ENCODE peak calls at places on chromosome 7, in five cellular contexts. M is NCI-H1092 treated with DMSO at 0.1 percent for 48 hours; P is AG08395; Z is GM03348; Y is effector memory CD4-positive, alpha-beta T cell. C is an unnamed sample.

GRCh38 chr7:122453432-122453831 is 148.9 kb upstream of the FEZF1 start:
- DNase-seq in M (no peak), Z (no peak), P (no peak), Y (no peak), C (no peak)

GRCh38 chr7:80053098-80053497 is 81.5 kb upstream of the GNAI1 start:
- DNase-seq in Z (no peak), M (peak; percentile 99), P (no peak), Y (no peak), C (no peak)

GRCh38 chr7:50155755-50156154 is 62.7 kb upstream of the ZPBP start:
- DNase-seq in Y (no peak), M (no peak), P (no peak), Z (no peak), C (no peak)

GRCh38 chr7:2278026-2278425 is 36.0 kb downstream of the NUDT1 start:
- DNase-seq in Z (no peak), Y (no peak), M (no peak), P (no peak), C (no peak)

GRCh38 chr7:19404912-19405329 is 259.7 kb upstream of the FERD3L start:
- DNase-seq in P (peak; percentile 92), Y (no peak), M (no peak), Z (peak; percentile 86), C (no peak)

GRCh38 chr7:2601907-2602735 is 29.7 kb upstream of the TTYH3 start:
- DNase-seq in P (no peak), M (peak; percentile 43), Z (no peak), Y (no peak), C (peak; percentile 42)

GRCh38 chr7:91264924-91265681 is 870 bp downstream of the FZD1 start:
- DNase-seq in Z (peak; percentile 66), Y (no peak), P (peak; percentile 20), M (peak; percentile 77), C (peak; percentile 53)

GRCh38 chr7:40516376-40516775 is 381.6 kb downstream of the SUGCT start:
- DNase-seq in P (no peak), M (no peak), Z (no peak), Y (no peak), C (no peak)

GRCh38 chr7:70066844-70067243 is 468.6 kb downstream of the AUTS2 start:
- DNase-seq in P (no peak), Z (no peak), Y (no peak), M (no peak), C (no peak)

GRCh38 chr7:37400022-37400421 is 48.6 kb downstream of the ELMO1 start:
- DNase-seq in Z (no peak), M (no peak), P (no peak), Y (no peak), C (no peak)

GRCh38 chr7:152336754-152337368 is 98.9 kb downstream of the KMT2C start:
- DNase-seq in M (peak; percentile 70), Y (no peak), P (peak; percentile 54), Z (peak; percentile 57), C (peak; percentile 57)

GRCh38 chr7:111752022-111752582 is 189.8 kb upstream of the IMMP2L start:
- DNase-seq in Z (peak; percentile 72), P (peak; percentile 60), M (peak; percentile 75), Y (peak; percentile 32), C (peak; percentile 49)

GRCh38 chr7:70456729-70457128 is 675.2 kb upstream of the GALNT17 start:
- DNase-seq in Y (no peak), P (no peak), M (no peak), Z (no peak), C (no peak)

GRCh38 chr7:45106820-45107219 is 4.7 kb downstream of the TBRG4 start:
- DNase-seq in M (no peak), P (no peak), Z (no peak), Y (no peak), C (no peak)

GRCh38 chr7:95589031-95589430 is 7.3 kb downstream of the PDK4 start:
- DNase-seq in P (no peak), M (no peak), Y (no peak), Z (no peak), C (no peak)

GRCh38 chr7:21869785-21870402 is 75.8 kb downstream of the CDCA7L start:
- DNase-seq in Z (peak; percentile 6), M (no peak), P (peak; percentile 6), Y (no peak), C (no peak)

GRCh38 chr7:70975816-70976215 is 156.1 kb upstream of the GALNT17 start:
- DNase-seq in Z (no peak), P (no peak), Y (no peak), M (no peak), C (no peak)

GRCh38 chr7:112630565-112630964 is 149.8 kb downstream of the LSMEM1 start:
- DNase-seq in P (no peak), Z (no peak), Y (no peak), M (no peak), C (no peak)

GRCh38 chr7:27889800-27890199 is 149.8 kb downstream of the TAX1BP1 start:
- DNase-seq in Y (no peak), Z (no peak), M (no peak), P (no peak), C (no peak)

GRCh38 chr7:136998495-136998894 is 130.0 kb downstream of the CHRM2 start:
- DNase-seq in Y (no peak), M (no peak), Z (peak; percentile 16), P (no peak), C (no peak)

GRCh38 chr7:158439035-158439434 is 148.6 kb downstream of the PTPRN2 start:
- DNase-seq in M (no peak), P (no peak), Y (no peak), Z (no peak), C (no peak)

GRCh38 chr7:115183431-115184057 is 261.6 kb downstream of the MDFIC start:
- DNase-seq in Y (no peak), M (no peak), Z (no peak), P (no peak), C (no peak)

GRCh38 chr7:36245900-36246299 is 92.8 kb downstream of the EEPD1 start:
- DNase-seq in Z (no peak), P (no peak), Y (no peak), M (no peak), C (no peak)

GRCh38 chr7:44565795-44566559 is 7.7 kb downstream of the DDX56 start:
- DNase-seq in M (no peak), Z (no peak), Y (no peak), P (no peak), C (no peak)

GRCh38 chr7:17546206-17546998 is 247.9 kb downstream of the AHR start:
- DNase-seq in Y (no peak), Z (peak; percentile 47), P (peak; percentile 36), M (no peak), C (no peak)

GRCh38 chr7:24884401-24884800 is 95.6 kb downstream of the OSBPL3 start:
- DNase-seq in Y (no peak), M (peak; percentile 36), Z (no peak), P (no peak), C (no peak)

GRCh38 chr7:19713676-19714075 is 4.8 kb upstream of the POLR1F start:
- DNase-seq in P (no peak), M (peak; percentile 24), Y (peak; percentile 20), Z (peak; percentile 25), C (peak; percentile 30)

GRCh38 chr7:22193361-22194016 is 163.5 kb downstream of the RAPGEF5 start:
- DNase-seq in M (peak; percentile 81), Y (no peak), P (peak; percentile 47), Z (peak; percentile 51), C (no peak)

GRCh38 chr7:140033036-140033435 is 29.7 kb downstream of the PARP12 start:
- DNase-seq in Y (no peak), P (no peak), Z (no peak), M (no peak), C (no peak)

GRCh38 chr7:523436-524336 is 4.0 kb upstream of the PDGFA start:
- DNase-seq in M (no peak), P (no peak), Z (no peak), Y (no peak), C (no peak)

GRCh38 chr7:86760236-86760635 is 116.5 kb downstream of the GRM3 start:
- DNase-seq in Y (no peak), P (no peak), M (no peak), Z (no peak), C (no peak)

C was measured in COR-L47.